ENCODE peak calls at places on chromosomes 1 and 21, in four cellular contexts. One of them, this sample, is unnamed.

GRCh38 chr1:145906954-145907755 is 2.7 kb downstream of the ITGA10 start:
- DNase-seq in IMR-90: peak
- DNase-seq in GM12878: no peak
- DNase-seq in SK-N-SH: no peak
- DNase-seq in this sample: no peak

GRCh38 chr21:31912501-31912900 is 39.7 kb downstream of the HUNK start:
- DNase-seq in IMR-90: no peak
- DNase-seq in GM12878: no peak
- DNase-seq in SK-N-SH: no peak
- DNase-seq in this sample: no peak

GRCh38 chr21:44436111-44436611 is 19.1 kb upstream of the LRRC3 start:
- DNase-seq in IMR-90: no peak
- DNase-seq in GM12878: no peak
- DNase-seq in SK-N-SH: no peak
- DNase-seq in this sample: no peak

GRCh38 chr21:46350981-46351380 is 27.0 kb downstream of the PCNT start:
- DNase-seq in IMR-90: no peak
- DNase-seq in GM12878: no peak
- DNase-seq in SK-N-SH: no peak
- DNase-seq in this sample: no peak

GRCh38 chr1:113615425-113615824 is 143.9 kb downstream of the PHTF1 start:
- DNase-seq in IMR-90: peak
- DNase-seq in GM12878: no peak
- DNase-seq in SK-N-SH: no peak
- DNase-seq in this sample: no peak

GRCh38 chr1:242239394-242239793 is 240.5 kb upstream of the MAP1LC3C start:
- DNase-seq in IMR-90: no peak
- DNase-seq in GM12878: no peak
- DNase-seq in SK-N-SH: no peak
- DNase-seq in this sample: peak

GRCh38 chr1:179230721-179231120 is 1.2 kb upstream of the ABL2 start:
- DNase-seq in IMR-90: no peak
- DNase-seq in GM12878: no peak
- DNase-seq in SK-N-SH: no peak
- DNase-seq in this sample: no peak

GRCh38 chr1:28249013-28249870 is 10.1 kb upstream of the SESN2 start:
- DNase-seq in IMR-90: peak
- DNase-seq in GM12878: no peak
- DNase-seq in SK-N-SH: peak
- DNase-seq in this sample: peak

GRCh38 chr1:170204121-170204520 is 58.4 kb downstream of the NTMT2 start:
- DNase-seq in IMR-90: no peak
- DNase-seq in GM12878: no peak
- DNase-seq in SK-N-SH: no peak
- DNase-seq in this sample: no peak

GRCh38 chr1:26961826-26962225 is 1.6 kb upstream of the KDF1 start:
- DNase-seq in IMR-90: peak
- DNase-seq in GM12878: no peak
- DNase-seq in SK-N-SH: no peak
- DNase-seq in this sample: peak

GRCh38 chr1:22517936-22518335 is 45.4 kb upstream of the EPHA8 start:
- DNase-seq in IMR-90: peak
- DNase-seq in GM12878: no peak
- DNase-seq in SK-N-SH: no peak
- DNase-seq in this sample: no peak

GRCh38 chr1:116298746-116299145 is 74.3 kb upstream of the ATP1A1 start:
- DNase-seq in IMR-90: no peak
- DNase-seq in GM12878: no peak
- DNase-seq in SK-N-SH: no peak
- DNase-seq in this sample: no peak

GRCh38 chr1:112271270-112271669 is 124.7 kb upstream of the CTTNBP2NL start:
- DNase-seq in IMR-90: no peak
- DNase-seq in GM12878: no peak
- DNase-seq in SK-N-SH: no peak
- DNase-seq in this sample: no peak

GRCh38 chr1:200082329-200082728 is 54.8 kb downstream of the NR5A2 start:
- DNase-seq in IMR-90: peak
- DNase-seq in GM12878: no peak
- DNase-seq in SK-N-SH: no peak
- DNase-seq in this sample: no peak

GRCh38 chr21:43345746-43346409 is 81.1 kb downstream of the SIK1 start:
- DNase-seq in IMR-90: peak
- DNase-seq in GM12878: no peak
- DNase-seq in SK-N-SH: no peak
- DNase-seq in this sample: no peak

GRCh38 chr1:66258404-66259105 is 275.4 kb upstream of the SGIP1 start:
- DNase-seq in IMR-90: peak
- DNase-seq in GM12878: no peak
- DNase-seq in SK-N-SH: no peak
- DNase-seq in this sample: no peak

GRCh38 chr1:93172778-93173177 is 7.4 kb downstream of the TMED5 start:
- DNase-seq in IMR-90: peak
- DNase-seq in GM12878: no peak
- DNase-seq in SK-N-SH: no peak
- DNase-seq in this sample: no peak

GRCh38 chr1:180616441-180616840 is 15.4 kb upstream of the XPR1 start:
- DNase-seq in IMR-90: peak
- DNase-seq in GM12878: no peak
- DNase-seq in SK-N-SH: no peak
- DNase-seq in this sample: no peak

GRCh38 chr1:247332901-247333361 is 1.3 kb upstream of the ZNF496 start:
- DNase-seq in IMR-90: peak
- DNase-seq in GM12878: no peak
- DNase-seq in SK-N-SH: no peak
- DNase-seq in this sample: no peak

GRCh38 chr21:21813934-21814333 is 815.7 kb downstream of the NCAM2 start:
- DNase-seq in IMR-90: no peak
- DNase-seq in GM12878: no peak
- DNase-seq in SK-N-SH: no peak
- DNase-seq in this sample: no peak

GRCh38 chr1:11826946-11827345 is 20.6 kb downstream of the NPPA start:
- DNase-seq in IMR-90: no peak
- DNase-seq in GM12878: no peak
- DNase-seq in SK-N-SH: no peak
- DNase-seq in this sample: no peak

GRCh38 chr1:98045211-98046030 is 124.6 kb upstream of the DPYD start:
- DNase-seq in IMR-90: peak
- DNase-seq in GM12878: no peak
- DNase-seq in SK-N-SH: peak
- DNase-seq in this sample: peak
- TF ChIP-seq RFX5 in IMR-90: no peak
- TF ChIP-seq RFX5 in GM12878: no peak
- TF ChIP-seq RFX5 in SK-N-SH: no peak
- TF ChIP-seq RFX5 in this sample: no peak

GRCh38 chr1:43247256-43247921 is 22.4 kb upstream of the TMEM125 start:
- DNase-seq in IMR-90: no peak
- DNase-seq in GM12878: no peak
- DNase-seq in SK-N-SH: no peak
- DNase-seq in this sample: no peak

GRCh38 chr1:43253173-43253572 is 16.6 kb upstream of the TMEM125 start:
- DNase-seq in IMR-90: no peak
- DNase-seq in GM12878: no peak
- DNase-seq in SK-N-SH: no peak
- DNase-seq in this sample: no peak

GRCh38 chr1:43251024-43251423 is 18.8 kb upstream of the TMEM125 start:
- DNase-seq in IMR-90: no peak
- DNase-seq in GM12878: no peak
- DNase-seq in SK-N-SH: no peak
- DNase-seq in this sample: no peak

GRCh38 chr1:43252225-43252624 is 17.6 kb upstream of the TMEM125 start:
- DNase-seq in IMR-90: no peak
- DNase-seq in GM12878: no peak
- DNase-seq in SK-N-SH: no peak
- DNase-seq in this sample: no peak

GRCh38 chr1:43250351-43250761 is 19.4 kb upstream of the TMEM125 start:
- DNase-seq in IMR-90: no peak
- DNase-seq in GM12878: no peak
- DNase-seq in SK-N-SH: no peak
- DNase-seq in this sample: no peak
- H3K4me3 ChIP-seq in IMR-90: no peak
- H3K4me3 ChIP-seq in GM12878: no peak
- H3K4me3 ChIP-seq in SK-N-SH: no peak
- H3K4me3 ChIP-seq in this sample: no peak

DNA sequence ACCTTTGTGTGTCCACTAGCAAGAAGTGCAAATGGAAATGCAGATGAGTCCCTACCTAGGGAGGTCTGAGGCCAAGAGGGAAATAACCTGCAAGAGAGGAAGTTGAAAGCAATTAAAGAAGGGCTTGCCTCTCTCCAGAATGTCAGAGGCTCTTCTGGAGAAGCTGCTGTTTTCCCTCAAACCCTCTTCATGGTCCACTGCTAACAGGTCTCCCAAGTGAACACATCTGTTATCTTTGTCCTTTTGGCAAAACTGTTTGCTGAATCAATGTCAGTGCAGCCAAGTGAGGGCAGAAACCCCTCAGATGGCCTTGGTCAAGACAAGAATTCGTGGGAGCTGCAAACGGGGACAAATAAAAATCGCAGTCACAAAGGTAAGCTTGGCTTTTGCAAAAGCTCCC is 177.3 kb upstream of the PLXNA2 start:
- DNase-seq in IMR-90: no peak
- DNase-seq in GM12878: no peak
- DNase-seq in SK-N-SH: no peak
- DNase-seq in this sample: no peak
- H3K4me2 ChIP-seq in IMR-90: no peak
- H3K4me2 ChIP-seq in GM12878: no peak
- H3K4me2 ChIP-seq in SK-N-SH: no peak
- H3K4me2 ChIP-seq in this sample: no peak

DNA sequence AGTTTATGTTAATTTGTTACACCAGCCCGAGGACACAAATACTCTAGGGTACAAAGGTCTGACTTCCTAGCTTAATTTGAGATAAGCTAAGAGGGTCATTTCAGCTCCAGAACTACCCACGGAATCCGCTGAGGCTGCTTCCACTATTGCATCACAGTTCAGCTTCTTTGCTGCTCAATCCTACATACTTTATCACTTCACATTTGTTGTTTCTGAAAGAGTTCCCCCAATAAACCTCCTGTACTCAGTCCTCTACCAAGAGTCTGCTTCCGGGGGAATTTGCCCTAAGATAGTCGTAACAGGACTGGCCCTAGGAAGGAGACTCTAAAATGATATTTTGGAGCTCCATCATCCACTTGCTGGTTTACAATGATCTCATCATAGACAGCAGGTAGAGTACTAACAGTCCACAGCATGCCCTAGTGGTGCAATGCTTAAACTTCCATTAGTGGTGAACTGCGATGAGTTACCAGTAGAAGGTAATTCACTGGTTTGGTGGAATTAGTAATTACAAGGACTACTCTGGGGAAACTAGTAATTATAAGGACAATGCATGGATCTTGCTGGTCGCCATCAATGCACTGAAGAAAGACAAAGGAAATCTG is 229.3 kb downstream of the USH2A start:
- DNase-seq in IMR-90: no peak
- DNase-seq in GM12878: no peak
- DNase-seq in SK-N-SH: no peak
- DNase-seq in this sample: no peak
- TF ChIP-seq RFX5 in IMR-90: no peak
- TF ChIP-seq RFX5 in GM12878: no peak
- TF ChIP-seq RFX5 in SK-N-SH: no peak
- TF ChIP-seq RFX5 in this sample: no peak

GRCh38 chr1:35887508-35887907 is 4.5 kb downstream of the AGO1 start:
- DNase-seq in IMR-90: no peak
- DNase-seq in GM12878: no peak
- DNase-seq in SK-N-SH: no peak
- DNase-seq in this sample: no peak
- H3K4me3 ChIP-seq in IMR-90: no peak
- H3K4me3 ChIP-seq in GM12878: peak
- H3K4me3 ChIP-seq in SK-N-SH: no peak
- H3K4me3 ChIP-seq in this sample: no peak